ENCODE peak calls at places on chromosomes 6 and 20, in six cellular contexts. E is NCI-H1417; O is activated naive CD4-positive, alpha-beta T cell treated with anti-CD3 and anti-CD28 coated beads, Interleukin-2, amount 10 ng/mL, durations not matched to agents 7 days and 5 days; K is mesenchymal stem cell; P is epithelial cell of esophagus; X is cardiac muscle cell. C is an unnamed sample.

GRCh38 chr20:36154696-36155628 is at the start of gene EPB41L1:
- DNase-seq in E (peak; percentile 75), O (peak; percentile 31), K (peak; percentile 38), P (no peak), X (peak; percentile 53), C (no peak)

GRCh38 chr6:155854787-155855186 is 399.1 kb upstream of the NOX3 start:
- DNase-seq in E (peak; percentile 46), O (no peak), K (no peak), P (no peak), X (no peak), C (no peak)

GRCh38 chr20:47265984-47266383 is 90.5 kb downstream of the ZMYND8 start:
- DNase-seq in E (peak; percentile 94), O (no peak), K (no peak), P (no peak), X (no peak), C (no peak)

GRCh38 chr6:170019259-170020040 is 268.0 kb downstream of the ERMARD start:
- DNase-seq in E (no peak), O (no peak), K (no peak), P (peak; percentile 51), X (no peak), C (no peak)

GRCh38 chr6:150202404-150202803 is 59.6 kb downstream of the PPP1R14C start:
- DNase-seq in E (no peak), O (no peak), K (no peak), P (peak; percentile 39), X (no peak), C (no peak)

GRCh38 chr20:12660918-12661317 is 347.9 kb upstream of the SPTLC3 start:
- DNase-seq in E (no peak), O (no peak), K (no peak), P (no peak), X (peak; percentile 77), C (no peak)

GRCh38 chr20:58182521-58183140 is 45.8 kb downstream of the ANKRD60 start:
- DNase-seq in E (no peak), O (no peak), K (no peak), P (no peak), X (no peak), C (no peak)

GRCh38 chr20:23519556-23519955 is 28.6 kb downstream of the CST8 start:
- DNase-seq in E (no peak), O (no peak), K (no peak), P (no peak), X (no peak), C (no peak)

GRCh38 chr6:20402181-20403079 is 751 bp downstream of the E2F3 start:
- DNase-seq in E (peak; percentile 77), O (peak; percentile 59), K (peak; percentile 57), P (peak; percentile 45), X (peak; percentile 71), C (peak; percentile 88)

GRCh38 chr20:41748756-41749582 is 130.8 kb upstream of the CHD6 start:
- DNase-seq in E (no peak), O (no peak), K (no peak), P (no peak), X (no peak), C (no peak)

GRCh38 chr6:46637145-46637544 is 15.5 kb downstream of the CYP39A1 start:
- DNase-seq in E (no peak), O (no peak), K (peak; percentile 25), P (peak; percentile 96), X (no peak), C (no peak)

GRCh38 chr6:40398034-40398679 is 189.0 kb downstream of the LRFN2 start:
- DNase-seq in E (no peak), O (no peak), K (no peak), P (no peak), X (no peak), C (no peak)

GRCh38 chr6:40774932-40775331 is 187.8 kb upstream of the LRFN2 start:
- DNase-seq in E (no peak), O (no peak), K (no peak), P (no peak), X (no peak), C (no peak)

GRCh38 chr6:134065706-134066105 is 13.3 kb upstream of the SLC2A12 start:
- DNase-seq in E (peak; percentile 32), O (no peak), K (peak; percentile 33), P (peak; percentile 51), X (peak; percentile 24), C (peak; percentile 64)

GRCh38 chr6:14354919-14355572 is 237.5 kb downstream of the CD83 start:
- DNase-seq in E (no peak), O (no peak), K (peak; percentile 65), P (peak; percentile 78), X (no peak), C (peak; percentile 31)

GRCh38 chr6:43204271-43205105 is 22.5 kb downstream of the CUL9 start:
- DNase-seq in E (no peak), O (peak; percentile 16), K (no peak), P (no peak), X (no peak), C (no peak)